ENCODE peak calls at places on chromosomes 7 and 10, in four cellular contexts. L is H1, Q is HCT116, P is HepG2. M is an unnamed sample.

GRCh38 chr10:2891770-2892124 is 175.6 kb upstream of the PFKP start:
- DNase-seq in L (no peak), P (no peak), Q (no peak), M (no peak)

GRCh38 chr7:114082934-114083647 is 164.3 kb upstream of the PPP1R3A start:
- DNase-seq in P (no peak), Q (no peak), L (no peak), M (no peak)

GRCh38 chr7:144410441-144410840 is 6.9 kb upstream of the NOBOX start:
- DNase-seq in Q (no peak), L (no peak), P (no peak), M (no peak)

GRCh38 chr7:138890782-138891445 is 90.3 kb downstream of the KIAA1549 start:
- DNase-seq in L (no peak), P (peak), Q (no peak), M (no peak)

GRCh38 chr10:47062801-47063200 is 151.6 kb downstream of the PTPN20 start:
- DNase-seq in P (no peak), Q (no peak), L (no peak), M (no peak)

GRCh38 chr10:23067939-23068775 is 27.2 kb upstream of the MSRB2 start:
- DNase-seq in P (peak), L (no peak), Q (peak), M (peak)

GRCh38 chr7:106041140-106041717 is 70.9 kb downstream of the SYPL1 start:
- DNase-seq in L (no peak), Q (peak), P (peak), M (peak)

GRCh38 chr10:84352251-84352842 is 24.0 kb downstream of the CCSER2 start:
- DNase-seq in P (peak), Q (peak), L (no peak), M (peak)

GRCh38 chr7:30135551-30136271 is 925 bp downstream of the MTURN start:
- DNase-seq in L (no peak), P (peak), Q (no peak), M (peak)

GRCh38 chr10:43056568-43057011 is 20.3 kb upstream of the RET start:
- DNase-seq in Q (no peak), P (no peak), L (no peak), M (no peak)

GRCh38 chr7:93390660-93391059 is 158.5 kb downstream of the VPS50 start:
- DNase-seq in L (no peak), P (no peak), Q (no peak), M (no peak)

GRCh38 chr7:158840604-158841003 is 11.3 kb upstream of the ESYT2 start:
- DNase-seq in L (no peak), P (no peak), Q (no peak), M (no peak)

GRCh38 chr7:159139202-159139601 is 5.5 kb downstream of the VIPR2 start:
- DNase-seq in P (no peak), Q (no peak), L (no peak), M (no peak)

GRCh38 chr7:139118234-139118802 is 8.8 kb upstream of the ZC3HAV1 start:
- DNase-seq in L (no peak), P (peak), Q (peak), M (peak)

GRCh38 chr10:111151595-111151994 is 74.8 kb downstream of the ADRA2A start:
- DNase-seq in P (no peak), Q (no peak), L (no peak), M (no peak)

GRCh38 chr7:14309432-14309831 is 320.0 kb upstream of the ETV1 start:
- DNase-seq in L (no peak), P (no peak), Q (no peak), M (no peak)

GRCh38 chr10:130463876-130464360 is 327.7 kb downstream of the GLRX3 start:
- DNase-seq in P (no peak), Q (no peak), L (no peak), M (no peak)

GRCh38 chr10:103510046-103510685 is 16.7 kb downstream of the NEURL1 start:
- DNase-seq in L (no peak), P (no peak), Q (no peak), M (no peak)

GRCh38 chr7:1348096-1348835 is 111.0 kb downstream of the MICALL2 start:
- DNase-seq in P (no peak), L (no peak), Q (no peak), M (no peak)

GRCh38 chr7:124440081-124440480 is 325.5 kb downstream of the GPR37 start:
- DNase-seq in L (no peak), Q (no peak), P (no peak), M (no peak)

GRCh38 chr7:11579141-11579540 is 252.9 kb downstream of the THSD7A start:
- DNase-seq in Q (no peak), P (no peak), L (no peak), M (no peak)

GRCh38 chr10:133278577-133279265 is 2.1 kb upstream of the ADAM8 start:
- DNase-seq in P (peak), Q (no peak), L (no peak), M (peak)

GRCh38 chr10:107971973-107972372 is 807.5 kb upstream of the SORCS1 start:
- DNase-seq in Q (no peak), P (no peak), L (no peak), M (no peak)

GRCh38 chr10:60414877-60415585 is 25.4 kb upstream of the ANK3 start:
- DNase-seq in Q (no peak), L (no peak), P (no peak), M (no peak)

GRCh38 chr10:29140151-29140550 is 148.7 kb upstream of the LYZL1 start:
- DNase-seq in Q (no peak), L (no peak), P (no peak), M (no peak)

GRCh38 chr7:151062111-151062398 is 2.7 kb downstream of the SLC4A2 start:
- DNase-seq in Q (no peak), L (no peak), P (no peak), M (no peak)

GRCh38 chr7:81503321-81503720 is 266.5 kb downstream of the HGF start:
- DNase-seq in L (no peak), Q (no peak), P (no peak), M (no peak)

GRCh38 chr7:155874010-155874409 is 61.7 kb upstream of the SHH start:
- DNase-seq in L (no peak), Q (no peak), P (no peak), M (no peak)

DNA sequence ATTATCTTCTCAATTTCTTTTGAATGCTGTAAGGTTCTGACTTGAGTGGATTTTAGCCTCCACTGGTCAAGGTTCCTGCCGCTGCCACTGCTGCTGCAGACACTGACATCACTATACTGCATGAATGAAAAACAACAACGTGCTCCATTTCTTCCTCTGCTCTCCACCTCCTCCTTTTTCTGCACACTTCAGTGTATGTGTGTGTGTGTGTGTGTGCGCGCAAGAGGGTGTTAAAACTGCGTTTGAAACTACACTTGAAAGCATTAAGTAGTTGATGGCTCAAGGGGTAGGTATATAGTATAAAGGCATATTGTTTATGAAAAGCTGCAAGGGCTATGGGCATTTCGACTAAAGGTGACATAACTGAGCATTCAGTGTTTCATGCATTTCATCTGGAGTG is 3.5 kb downstream of the GLCCI1 start:
- DNase-seq in P (no peak), Q (no peak), L (no peak), M (no peak)
- TF ChIP-seq FOSL1 in P (no peak), Q (no peak), L (no peak), M (no peak)

GRCh38 chr10:119705434-119705831 is 20.4 kb upstream of the INPP5F start:
- DNase-seq in Q (no peak), L (no peak), P (no peak), M (no peak)

GRCh38 chr10:119703903-119704508 is 21.8 kb upstream of the INPP5F start:
- DNase-seq in P (no peak), L (no peak), Q (no peak), M (no peak)

GRCh38 chr10:119702482-119703041 is 23.3 kb upstream of the INPP5F start:
- DNase-seq in Q (no peak), L (no peak), P (no peak), M (no peak)

GRCh38 chr10:119700321-119700954 is 25.4 kb upstream of the INPP5F start:
- DNase-seq in Q (no peak), P (no peak), L (no peak), M (no peak)

GRCh38 chr10:119701861-119702260 is 24.0 kb upstream of the INPP5F start:
- DNase-seq in L (no peak), Q (no peak), P (peak), M (no peak)
- TF ChIP-seq FOSL1 in L (no peak), Q (no peak), P (no peak), M (no peak)

GRCh38 chr7:16754869-16755317 is 1.3 kb downstream of the TSPAN13 start:
- DNase-seq in P (no peak), L (no peak), Q (no peak), M (no peak)

GRCh38 chr7:16758634-16759602 is 5.4 kb downstream of the TSPAN13 start:
- DNase-seq in P (no peak), Q (no peak), L (no peak), M (no peak)

GRCh38 chr7:16753932-16754571 is 497 bp downstream of the TSPAN13 start:
- DNase-seq in Q (no peak), L (no peak), P (peak), M (peak)

GRCh38 chr7:16755397-16755796 is 1.8 kb downstream of the TSPAN13 start:
- DNase-seq in P (no peak), L (no peak), Q (no peak), M (no peak)

DNA sequence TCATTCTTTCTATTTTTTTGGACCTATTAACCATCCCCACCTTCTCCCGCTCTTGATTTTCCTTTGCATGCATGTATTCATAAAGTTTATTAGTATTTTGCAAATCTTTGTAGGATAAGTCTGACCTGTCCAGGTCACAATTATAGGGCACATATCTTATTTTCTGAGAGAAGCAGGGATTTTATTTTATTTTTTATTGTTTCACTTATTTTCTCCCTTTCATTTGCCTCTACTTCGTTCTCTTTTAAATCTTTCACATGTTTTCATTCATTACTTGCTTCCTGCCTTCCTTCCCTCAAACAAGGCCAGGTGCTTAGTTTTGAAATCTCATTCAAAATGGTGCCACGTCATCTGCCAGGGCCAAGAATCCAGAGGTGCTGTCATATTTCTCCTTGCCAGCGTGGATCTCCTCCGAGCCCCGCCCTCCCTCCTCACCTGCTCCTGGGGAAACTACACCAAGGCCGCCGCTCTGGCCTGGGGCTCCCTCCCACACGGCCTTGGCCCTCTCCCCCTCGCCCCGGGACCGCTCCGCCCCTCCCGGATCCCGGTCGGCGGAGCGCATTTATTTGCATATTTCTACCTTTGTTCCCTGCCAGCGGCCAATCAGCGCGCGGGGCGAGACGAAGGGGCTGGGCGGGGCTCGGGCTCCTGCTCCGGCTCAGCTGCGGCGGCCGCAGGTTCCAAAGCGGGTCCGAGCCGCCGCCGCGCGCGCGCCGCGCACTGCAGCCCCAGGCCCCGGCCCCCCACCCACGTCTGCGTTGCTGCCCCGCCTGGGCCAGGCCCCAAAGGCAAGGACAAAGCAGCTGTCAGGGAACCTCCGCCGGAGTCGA is at the start of gene TSPAN13:
- DNase-seq in L (peak), Q (peak), P (peak), M (peak)
- TF ChIP-seq FOSL1 in L (no peak), Q (no peak), P (no peak), M (no peak)

GRCh38 chr7:157011333-157012112 is 1.1 kb upstream of the MNX1 start:
- DNase-seq in L (no peak), P (peak), Q (no peak), M (no peak)

GRCh38 chr7:157009170-157009777 is 1.2 kb downstream of the MNX1 start:
- DNase-seq in L (no peak), Q (no peak), P (peak), M (no peak)

GRCh38 chr7:157010588-157011332 is at the start of gene MNX1:
- DNase-seq in P (peak), L (no peak), Q (peak), M (peak)

GRCh38 chr7:157008206-157009169 is 2.0 kb downstream of the MNX1 start:
- DNase-seq in Q (no peak), L (no peak), P (no peak), M (no peak)

DNA sequence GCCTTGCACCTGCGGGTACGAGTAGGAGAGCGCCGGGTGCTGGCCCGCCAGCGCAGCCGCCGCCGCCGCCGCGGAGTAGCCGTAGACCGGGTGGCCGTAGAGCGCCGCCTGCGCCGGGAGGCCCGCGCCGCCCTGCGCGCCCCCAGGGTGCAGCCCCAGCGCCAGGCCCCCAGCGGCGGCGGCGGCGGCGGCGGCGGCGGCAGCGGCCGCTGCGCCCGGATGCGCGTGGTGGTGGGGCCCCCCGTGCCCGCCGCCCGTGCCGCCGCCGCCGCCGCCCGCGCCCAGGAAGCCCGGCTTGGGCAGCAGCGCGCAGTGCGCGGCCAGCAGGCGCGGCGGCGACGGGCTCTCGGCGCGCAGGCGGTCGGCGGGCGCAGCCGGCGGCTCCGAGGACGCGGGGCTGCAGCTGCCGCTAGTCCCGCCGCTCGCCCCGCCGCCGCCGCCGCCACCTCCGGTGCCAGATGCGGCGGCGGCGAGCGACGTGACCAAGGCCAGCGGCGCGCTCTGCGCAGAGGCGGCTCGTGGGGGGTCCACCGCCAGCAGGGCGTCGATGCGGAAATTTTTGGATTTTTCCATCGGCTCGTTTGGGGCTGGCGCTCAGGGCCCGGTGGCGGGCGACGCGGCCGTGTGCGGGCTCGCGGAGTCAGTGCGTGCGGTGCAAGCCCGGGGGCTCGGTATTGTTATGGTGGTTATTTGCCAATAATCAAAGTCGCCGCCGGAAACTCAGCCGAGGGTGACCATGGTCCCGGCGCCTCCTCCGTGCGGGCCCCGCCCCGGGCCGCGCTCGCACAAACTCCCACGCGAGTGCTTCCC is 480 bp downstream of the MNX1 start:
- DNase-seq in P (no peak), Q (no peak), L (no peak), M (peak)
- TF ChIP-seq FOSL1 in P (no peak), Q (no peak), L (no peak), M (no peak)